ENCODE peak calls at places on chromosomes 16 and 17, in nine cellular contexts. Y, P, O, J, M, S, Z, R and T are unnamed samples.

GRCh38 chr16:85515830-85516397 is 97.2 kb upstream of the GSE1 start:
- DNase-seq in Y (no peak), P (peak; percentile 84), O (peak; percentile 68), J (no peak), M (peak; percentile 45), S (no peak), Z (no peak), R (no peak), T (peak; percentile 93)

GRCh38 chr17:34572483-34572882 is 6.9 kb upstream of the TMEM132E start:
- DNase-seq in Y (no peak), P (no peak), O (no peak), J (no peak), M (no peak), S (no peak), Z (no peak), R (no peak), T (no peak)

GRCh38 chr17:7838291-7839075 is 4.5 kb downstream of the KDM6B start:
- DNase-seq in Y (peak; percentile 62), P (peak; percentile 57), O (peak; percentile 66), J (no peak), M (peak; percentile 60), S (peak; percentile 89), Z (peak; percentile 69), R (no peak), T (peak; percentile 67)

GRCh38 chr17:38848939-38849563 is 4.5 kb downstream of the RPL23 start:
- DNase-seq in Y (no peak), P (no peak), O (no peak), J (no peak), M (no peak), S (no peak), Z (no peak), R (no peak), T (no peak)

GRCh38 chr17:15966879-15967248 is 21.9 kb downstream of the ADORA2B start:
- DNase-seq in Y (no peak), P (no peak), O (peak; percentile 34), J (no peak), M (no peak), S (no peak), Z (peak; percentile 81), R (no peak), T (no peak)

GRCh38 chr16:51148674-51149228 is 2.3 kb downstream of the SALL1 start:
- DNase-seq in Y (no peak), P (no peak), O (no peak), J (no peak), M (no peak), S (peak; percentile 41), Z (no peak), R (no peak), T (no peak)

GRCh38 chr17:33725675-33726271 is 432.7 kb upstream of the ASIC2 start:
- DNase-seq in Y (no peak), P (peak; percentile 48), O (no peak), J (no peak), M (peak; percentile 28), S (peak; percentile 37), Z (peak; percentile 19), R (no peak), T (peak; percentile 52)

GRCh38 chr16:50297301-50298074 is 31.1 kb downstream of the ADCY7 start:
- DNase-seq in Y (peak; percentile 62), P (no peak), O (peak; percentile 63), J (no peak), M (peak; percentile 14), S (no peak), Z (no peak), R (no peak), T (peak; percentile 51)

GRCh38 chr17:8079291-8080207 is 8.0 kb downstream of the ALOX12B start:
- DNase-seq in Y (peak; percentile 80), P (peak; percentile 66), O (peak; percentile 83), J (no peak), M (peak; percentile 38), S (peak; percentile 54), Z (peak; percentile 84), R (peak; percentile 73), T (peak; percentile 80)

DNA sequence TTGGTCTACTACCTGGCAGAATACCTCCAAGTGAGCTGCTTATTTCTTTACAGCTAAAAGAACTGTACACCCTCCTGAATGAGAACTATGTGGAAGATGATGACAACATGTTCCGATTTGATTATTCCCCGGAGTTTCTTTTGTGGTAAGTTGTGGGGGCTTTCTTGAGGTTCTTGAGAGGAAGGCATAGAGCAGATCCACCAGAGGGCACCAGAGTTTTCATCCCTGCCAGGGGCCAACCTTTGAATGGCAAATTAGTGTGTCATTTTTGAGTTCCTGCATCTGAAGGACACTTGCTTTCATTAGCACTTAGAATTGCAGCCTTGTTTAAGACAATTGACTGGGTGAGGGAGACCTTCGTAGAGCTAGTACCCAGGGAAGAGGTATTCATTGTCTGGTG is 35.0 kb downstream of the NMT1 start:
- DNase-seq in Y (no peak), P (no peak), O (no peak), J (no peak), M (no peak), S (peak; percentile 44), Z (no peak), R (no peak), T (no peak)
- TF ChIP-seq CTCF in Y (peak; percentile 14), P (peak; percentile 22), O (no peak), J (peak; percentile 17), M (peak; percentile 45), S (peak; percentile 59), Z (peak; percentile 45), R (no peak), T (peak; percentile 45)

GRCh38 chr16:57479043-57479421 is 7.3 kb downstream of the DOK4 start:
- DNase-seq in Y (no peak), P (no peak), O (no peak), J (no peak), M (no peak), S (no peak), Z (no peak), R (no peak), T (no peak)

GRCh38 chr16:57480754-57481230 is 5.5 kb downstream of the DOK4 start:
- DNase-seq in Y (peak; percentile 64), P (no peak), O (no peak), J (no peak), M (no peak), S (no peak), Z (no peak), R (no peak), T (no peak)

GRCh38 chr16:57479422-57480126 is 6.7 kb downstream of the DOK4 start:
- DNase-seq in Y (peak; percentile 79), P (no peak), O (no peak), J (no peak), M (no peak), S (peak; percentile 82), Z (peak; percentile 91), R (peak; percentile 61), T (no peak)

GRCh38 chr16:57481421-57481820 is 4.9 kb downstream of the DOK4 start:
- DNase-seq in Y (peak; percentile 45), P (no peak), O (no peak), J (no peak), M (no peak), S (no peak), Z (no peak), R (no peak), T (no peak)

DNA sequence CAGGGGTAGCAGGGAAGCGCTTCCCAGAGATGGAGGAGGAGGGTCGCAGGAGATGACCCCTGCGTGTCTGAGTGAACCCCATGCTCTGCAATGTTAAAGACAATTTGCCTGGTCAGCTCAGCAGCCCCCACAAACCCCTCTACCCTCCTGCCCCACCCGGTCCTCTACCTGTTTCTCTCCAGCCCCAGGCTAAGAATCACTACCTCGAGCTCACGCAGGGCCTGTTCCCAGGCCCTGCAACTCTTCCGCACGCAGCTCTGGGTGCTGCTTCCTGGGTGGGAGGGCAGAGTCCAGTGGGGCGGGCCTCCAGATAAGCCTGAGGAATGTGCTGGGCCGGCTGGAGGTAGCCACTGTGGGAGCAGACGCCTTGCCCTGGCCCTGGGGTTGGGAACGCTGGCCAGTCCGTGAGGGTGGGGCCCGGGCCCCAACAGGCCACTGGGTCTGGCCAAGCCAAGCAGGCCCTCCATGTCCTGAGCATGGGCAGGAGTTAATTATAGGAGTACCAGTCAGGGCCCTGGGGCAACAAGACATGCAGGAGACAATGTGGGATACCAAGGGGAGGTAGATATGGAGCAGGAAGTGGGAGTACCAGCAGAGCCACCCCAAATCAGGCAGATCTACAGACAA is 6.1 kb downstream of the DOK4 start:
- DNase-seq in Y (peak; percentile 89), P (peak; percentile 86), O (peak; percentile 83), J (no peak), M (no peak), S (peak; percentile 88), Z (peak; percentile 92), R (peak; percentile 68), T (peak; percentile 93)
- H3K4me1 ChIP-seq in Y (peaks cover 61% of the 10 kb centered on the region), P (peaks cover 79% of the 10 kb centered on the region), O (no peaks in the 10 kb centered on the region), J (peaks cover 56% of the 10 kb centered on the region), M (peaks cover 34% of the 10 kb centered on the region), S (peaks cover 72% of the 10 kb centered on the region), Z (peaks cover 10% of the 10 kb centered on the region), R (no peaks in the 10 kb centered on the region), T (peaks cover 52% of the 10 kb centered on the region)

GRCh38 chr17:74750327-74751069 is 2.1 kb downstream of the NHERF1 start:
- DNase-seq in Y (no peak), P (peak; percentile 93), O (no peak), J (no peak), M (peak; percentile 79), S (no peak), Z (peak; percentile 64), R (no peak), T (peak; percentile 95)
- H3K27ac ChIP-seq in Y (peak overlapping the region; percentile 80), P (peak overlapping the region; percentile 95), O (peak overlapping the region; percentile 77), J (peak overlapping the region; percentile 85), M (peak overlapping the region; percentile 83), S (no peak overlapping the region), Z (peak overlapping the region; percentile 81), R (no peak overlapping the region), T (peak overlapping the region; percentile 84)

GRCh38 chr17:2564876-2565275 is 28.6 kb upstream of the PAFAH1B1 start:
- DNase-seq in Y (no peak), P (peak; percentile 13), O (no peak), J (no peak), M (no peak), S (peak; percentile 35), Z (peak; percentile 57), R (no peak), T (no peak)
- TF ChIP-seq CTCF in Y (no peak), P (no peak), O (no peak), J (no peak), M (no peak), S (no peak), Z (no peak), R (no peak), T (no peak)